ENCODE peak calls at places on chromosome 6, in four cellular contexts. I, S, E and H are unnamed samples.

GRCh38 chr6:152701081-152701862 is 3.6 kb downstream of the MYCT1 start:
- DNase-seq in I (no peak), S (no peak), E (no peak), H (no peak)

GRCh38 chr6:42935322-42935721 is 6.0 kb downstream of the CNPY3 start:
- DNase-seq in I (no peak), S (no peak), E (no peak), H (no peak)

GRCh38 chr6:74447013-74447412 is 751.0 kb downstream of the CD109 start:
- DNase-seq in I (no peak), S (no peak), E (no peak), H (no peak)

GRCh38 chr6:119148825-119149525 is 70.5 kb upstream of the FAM184A start:
- DNase-seq in I (peak; percentile 59), S (no peak), E (no peak), H (no peak)

GRCh38 chr6:107819217-107819616 is 4.9 kb downstream of the SCML4 start:
- DNase-seq in I (peak; percentile 55), S (no peak), E (no peak), H (no peak)

GRCh38 chr6:14596410-14596809 is 478.8 kb downstream of the CD83 start:
- DNase-seq in I (peak; percentile 46), S (no peak), E (no peak), H (no peak)

GRCh38 chr6:161557333-161558107 is 283.7 kb upstream of the AGPAT4 start:
- DNase-seq in I (peak; percentile 81), S (no peak), E (no peak), H (no peak)

GRCh38 chr6:161748535-161749386 is 474.9 kb upstream of the AGPAT4 start:
- DNase-seq in I (peak; percentile 64), S (no peak), E (peak; percentile 85), H (no peak)

GRCh38 chr6:150334790-150335783 is 33.7 kb upstream of the IYD start:
- DNase-seq in I (peak; percentile 69), S (no peak), E (peak; percentile 57), H (peak; percentile 15)